ENCODE peak calls at places on chromosomes 1 and 21, in five cellular contexts. Y is M059J, Z is AG08396, O is GM10248, U is HT1080. X is an unnamed sample.

GRCh38 chr1:102942324-102942723 is 166.0 kb downstream of the COL11A1 start:
- DNase-seq in Y (no peak), Z (peak), O (no peak), U (no peak), X (no peak)

GRCh38 chr1:228272831-228273571 is 65.2 kb downstream of the OBSCN start:
- DNase-seq in Y (no peak), Z (peak), O (no peak), U (no peak), X (no peak)

GRCh38 chr1:235866913-235867850 is 476 bp upstream of the LYST start:
- DNase-seq in Y (peak), Z (peak), O (peak), U (peak), X (peak)

GRCh38 chr1:205429742-205430464 is 8.0 kb upstream of the LEMD1 start:
- DNase-seq in Y (no peak), Z (no peak), O (no peak), U (no peak), X (no peak)

GRCh38 chr1:147390185-147390542 is 147.7 kb downstream of the CHD1L start:
- DNase-seq in Y (no peak), Z (no peak), O (no peak), U (no peak), X (no peak)

GRCh38 chr1:38476111-38476783 is 383.3 kb downstream of the RRAGC start:
- DNase-seq in Y (no peak), Z (no peak), O (peak), U (no peak), X (peak)

GRCh38 chr1:55353709-55354620 is 138.8 kb upstream of the USP24 start:
- DNase-seq in Y (no peak), Z (no peak), O (no peak), U (no peak), X (no peak)

GRCh38 chr1:47571161-47571560 is 133.3 kb downstream of the FOXD2 start:
- DNase-seq in Y (no peak), Z (no peak), O (no peak), U (no peak), X (no peak)

GRCh38 chr1:1842360-1843146 is 48.3 kb downstream of the GNB1 start:
- DNase-seq in Y (no peak), Z (no peak), O (no peak), U (no peak), X (no peak)

GRCh38 chr1:152580433-152580832 is at the start of gene LCE3D:
- DNase-seq in Y (no peak), Z (no peak), O (no peak), U (no peak), X (no peak)

GRCh38 chr1:200892546-200892945 is 2.2 kb upstream of the INAVA start:
- DNase-seq in Y (no peak), Z (no peak), O (no peak), U (no peak), X (no peak)

GRCh38 chr1:244605835-244606234 is 47.1 kb upstream of the DESI2 start:
- DNase-seq in Y (no peak), Z (no peak), O (no peak), U (no peak), X (no peak)

GRCh38 chr21:34204481-34205439 is 131.4 kb downstream of the MRPS6 start:
- DNase-seq in Y (no peak), Z (no peak), O (no peak), U (no peak), X (no peak)

GRCh38 chr1:224092601-224093000 is 21.3 kb upstream of the FBXO28 start:
- DNase-seq in Y (no peak), Z (no peak), O (no peak), U (peak), X (no peak)

GRCh38 chr1:109759513-109760334 is 4.0 kb downstream of the EPS8L3 start:
- DNase-seq in Y (no peak), Z (no peak), O (no peak), U (no peak), X (no peak)

GRCh38 chr21:33680870-33681269 is 38.6 kb downstream of the ITSN1 start:
- DNase-seq in Y (no peak), Z (no peak), O (no peak), U (no peak), X (no peak)

GRCh38 chr1:2151906-2152305 is 42.7 kb downstream of the FAAP20 start:
- DNase-seq in Y (no peak), Z (no peak), O (no peak), U (no peak), X (no peak)

GRCh38 chr1:215114154-215114933 is 31.8 kb downstream of the KCNK2 start:
- DNase-seq in Y (peak), Z (peak), O (no peak), U (peak), X (no peak)

GRCh38 chr21:42513985-42514882 is 582 bp downstream of the SLC37A1 start:
- DNase-seq in Y (no peak), Z (no peak), O (peak), U (no peak), X (peak)

X was measured in GM06990.